ENCODE peak calls at places on chromosome 3, in eight cellular contexts. One of them, this sample, is unnamed.

GRCh38 chr3:63351159-63352007 is 73.3 kb downstream of the SYNPR start:
- DNase-seq in fibroblast of mammary gland: peak; percentile 82
- DNase-seq in heart left ventricle: no peak
- DNase-seq in WERI-Rb-1: peak; percentile 16
- DNase-seq in MG63: no peak
- DNase-seq in left lung: no peak
- DNase-seq in dorsolateral prefrontal cortex: no peak
- DNase-seq in fibroblast of the aortic adventitia: peak; percentile 84
- DNase-seq in this sample: no peak

GRCh38 chr3:45608885-45609284 is 14.3 kb downstream of the LIMD1 start:
- DNase-seq in fibroblast of mammary gland: peak; percentile 55
- DNase-seq in heart left ventricle: no peak
- DNase-seq in WERI-Rb-1: no peak
- DNase-seq in MG63: no peak
- DNase-seq in left lung: no peak
- DNase-seq in dorsolateral prefrontal cortex: no peak
- DNase-seq in fibroblast of the aortic adventitia: peak; percentile 60
- DNase-seq in this sample: no peak

GRCh38 chr3:167684389-167684993 is 30.7 kb upstream of the WDR49 start:
- DNase-seq in fibroblast of mammary gland: peak; percentile 68
- DNase-seq in heart left ventricle: peak; percentile 40
- DNase-seq in WERI-Rb-1: peak; percentile 35
- DNase-seq in MG63: peak; percentile 6
- DNase-seq in left lung: no peak
- DNase-seq in dorsolateral prefrontal cortex: no peak
- DNase-seq in fibroblast of the aortic adventitia: peak; percentile 73
- DNase-seq in this sample: peak; percentile 63

GRCh38 chr3:192207239-192207638 is 520.1 kb downstream of the FGF12 start:
- DNase-seq in fibroblast of mammary gland: no peak
- DNase-seq in heart left ventricle: no peak
- DNase-seq in WERI-Rb-1: no peak
- DNase-seq in MG63: no peak
- DNase-seq in left lung: no peak
- DNase-seq in dorsolateral prefrontal cortex: no peak
- DNase-seq in fibroblast of the aortic adventitia: no peak
- DNase-seq in this sample: no peak

GRCh38 chr3:13575459-13576061 is 26.6 kb downstream of the FBLN2 start:
- DNase-seq in fibroblast of mammary gland: no peak
- DNase-seq in heart left ventricle: peak; percentile 47
- DNase-seq in WERI-Rb-1: no peak
- DNase-seq in MG63: no peak
- DNase-seq in left lung: peak; percentile 45
- DNase-seq in dorsolateral prefrontal cortex: no peak
- DNase-seq in fibroblast of the aortic adventitia: peak; percentile 63
- DNase-seq in this sample: no peak

GRCh38 chr3:22495826-22496225 is 707.3 kb upstream of the UBE2E2 start:
- DNase-seq in fibroblast of mammary gland: no peak
- DNase-seq in heart left ventricle: no peak
- DNase-seq in WERI-Rb-1: no peak
- DNase-seq in MG63: no peak
- DNase-seq in left lung: no peak
- DNase-seq in dorsolateral prefrontal cortex: no peak
- DNase-seq in fibroblast of the aortic adventitia: no peak
- DNase-seq in this sample: no peak

GRCh38 chr3:66639794-66640356 is 139.1 kb upstream of the LRIG1 start:
- DNase-seq in fibroblast of mammary gland: no peak
- DNase-seq in heart left ventricle: no peak
- DNase-seq in WERI-Rb-1: no peak
- DNase-seq in MG63: no peak
- DNase-seq in left lung: no peak
- DNase-seq in dorsolateral prefrontal cortex: no peak
- DNase-seq in fibroblast of the aortic adventitia: no peak
- DNase-seq in this sample: no peak

GRCh38 chr3:13352621-13353131 is 67.4 kb downstream of the NUP210 start:
- DNase-seq in fibroblast of mammary gland: peak; percentile 10
- DNase-seq in heart left ventricle: no peak
- DNase-seq in WERI-Rb-1: no peak
- DNase-seq in MG63: peak; percentile 19
- DNase-seq in left lung: peak; percentile 58
- DNase-seq in dorsolateral prefrontal cortex: no peak
- DNase-seq in fibroblast of the aortic adventitia: no peak
- DNase-seq in this sample: no peak

GRCh38 chr3:150408232-150409124 is at the start of gene TSC22D2:
- DNase-seq in fibroblast of mammary gland: peak; percentile 91
- DNase-seq in heart left ventricle: peak; percentile 93
- DNase-seq in WERI-Rb-1: peak; percentile 94
- DNase-seq in MG63: peak; percentile 97
- DNase-seq in left lung: peak; percentile 99
- DNase-seq in dorsolateral prefrontal cortex: peak; percentile 95
- DNase-seq in fibroblast of the aortic adventitia: peak; percentile 92
- DNase-seq in this sample: peak; percentile 93

GRCh38 chr3:127053979-127054378 is 71.1 kb downstream of the PLXNA1 start:
- DNase-seq in fibroblast of mammary gland: peak; percentile 20
- DNase-seq in heart left ventricle: no peak
- DNase-seq in WERI-Rb-1: no peak
- DNase-seq in MG63: no peak
- DNase-seq in left lung: peak; percentile 30
- DNase-seq in dorsolateral prefrontal cortex: peak; percentile 23
- DNase-seq in fibroblast of the aortic adventitia: no peak
- DNase-seq in this sample: no peak

GRCh38 chr3:129607391-129608068 is 1.1 kb upstream of the PLXND1 start:
- DNase-seq in fibroblast of mammary gland: no peak
- DNase-seq in heart left ventricle: no peak
- DNase-seq in WERI-Rb-1: peak; percentile 72
- DNase-seq in MG63: no peak
- DNase-seq in left lung: no peak
- DNase-seq in dorsolateral prefrontal cortex: no peak
- DNase-seq in fibroblast of the aortic adventitia: no peak
- DNase-seq in this sample: no peak

GRCh38 chr3:156174229-156174847 is 54.0 kb downstream of the KCNAB1 start:
- DNase-seq in fibroblast of mammary gland: peak; percentile 71
- DNase-seq in heart left ventricle: no peak
- DNase-seq in WERI-Rb-1: no peak
- DNase-seq in MG63: no peak
- DNase-seq in left lung: no peak
- DNase-seq in dorsolateral prefrontal cortex: no peak
- DNase-seq in fibroblast of the aortic adventitia: peak; percentile 85
- DNase-seq in this sample: no peak

GRCh38 chr3:49132073-49132436 is 795 bp downstream of the LAMB2 start:
- DNase-seq in fibroblast of mammary gland: no peak
- DNase-seq in heart left ventricle: no peak
- DNase-seq in WERI-Rb-1: no peak
- DNase-seq in MG63: no peak
- DNase-seq in left lung: no peak
- DNase-seq in dorsolateral prefrontal cortex: no peak
- DNase-seq in fibroblast of the aortic adventitia: no peak
- DNase-seq in this sample: no peak
- H3K4me3 ChIP-seq in fibroblast of mammary gland: peak overlapping the region; percentile 88
- H3K4me3 ChIP-seq in heart left ventricle: peak overlapping the region; percentile 77
- H3K4me3 ChIP-seq in WERI-Rb-1: peak overlapping the region; percentile 81
- H3K4me3 ChIP-seq in MG63: peak overlapping the region; percentile 74
- H3K4me3 ChIP-seq in left lung: peak overlapping the region; percentile 73
- H3K4me3 ChIP-seq in dorsolateral prefrontal cortex: peak overlapping the region; percentile 71
- H3K4me3 ChIP-seq in fibroblast of the aortic adventitia: peak overlapping the region; percentile 92
- H3K4me3 ChIP-seq in this sample: peak overlapping the region; percentile 79

GRCh38 chr3:195895900-195896360 is 12.4 kb downstream of the TNK2 start:
- DNase-seq in fibroblast of mammary gland: no peak
- DNase-seq in heart left ventricle: peak; percentile 60
- DNase-seq in WERI-Rb-1: peak; percentile 11
- DNase-seq in MG63: peak; percentile 72
- DNase-seq in left lung: peak; percentile 92
- DNase-seq in dorsolateral prefrontal cortex: peak; percentile 56
- DNase-seq in fibroblast of the aortic adventitia: no peak
- DNase-seq in this sample: peak; percentile 75
- H3K4me3 ChIP-seq in fibroblast of mammary gland: peak overlapping the region; percentile 69
- H3K4me3 ChIP-seq in heart left ventricle: peak overlapping the region; percentile 81
- H3K4me3 ChIP-seq in WERI-Rb-1: peak overlapping the region; percentile 46
- H3K4me3 ChIP-seq in MG63: peak overlapping the region; percentile 70
- H3K4me3 ChIP-seq in left lung: peak overlapping the region; percentile 62
- H3K4me3 ChIP-seq in dorsolateral prefrontal cortex: peak overlapping the region; percentile 93
- H3K4me3 ChIP-seq in fibroblast of the aortic adventitia: peak overlapping the region; percentile 69
- H3K4me3 ChIP-seq in this sample: peak overlapping the region; percentile 77

DNA sequence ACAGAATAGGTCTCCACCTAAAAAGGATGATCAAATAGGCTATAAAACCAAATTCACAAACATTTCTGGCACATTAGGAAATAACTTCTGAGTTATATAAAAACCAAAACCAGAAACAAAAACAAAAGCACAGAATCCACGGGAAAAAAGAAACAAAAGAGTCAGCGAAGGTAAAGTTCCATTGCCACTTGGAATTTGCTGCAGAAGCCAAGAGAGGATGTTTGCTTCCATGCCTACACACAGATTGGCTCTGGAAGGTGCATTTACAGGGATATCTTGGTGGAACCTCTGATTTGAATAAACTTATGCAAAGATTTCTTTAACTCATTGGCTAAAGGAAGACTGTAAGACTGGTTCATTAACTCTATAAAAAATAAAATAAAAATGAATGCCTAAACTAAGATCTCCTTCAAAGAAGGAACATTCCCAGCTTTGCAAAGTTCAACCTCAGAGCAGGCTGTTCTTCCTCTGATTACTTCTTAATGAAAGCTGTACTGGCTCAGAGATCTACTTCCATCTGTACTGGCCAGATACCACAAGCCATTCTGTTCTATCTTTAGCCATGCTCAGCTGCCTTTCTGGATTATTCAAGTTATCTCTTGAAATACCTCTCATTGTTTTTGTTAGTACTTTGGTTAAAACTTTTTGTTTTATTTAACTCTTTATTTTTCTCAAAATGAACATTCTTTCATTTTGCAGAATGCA is 537.5 kb upstream of the CCDC54 start:
- DNase-seq in fibroblast of mammary gland: no peak
- DNase-seq in heart left ventricle: no peak
- DNase-seq in WERI-Rb-1: no peak
- DNase-seq in MG63: no peak
- DNase-seq in left lung: no peak
- DNase-seq in dorsolateral prefrontal cortex: no peak
- DNase-seq in fibroblast of the aortic adventitia: peak; percentile 72
- DNase-seq in this sample: no peak
- H3K4me3 ChIP-seq in fibroblast of mammary gland: no peak overlapping the region
- H3K4me3 ChIP-seq in heart left ventricle: no peak overlapping the region
- H3K4me3 ChIP-seq in WERI-Rb-1: no peak overlapping the region
- H3K4me3 ChIP-seq in MG63: no peak overlapping the region
- H3K4me3 ChIP-seq in left lung: no peak overlapping the region
- H3K4me3 ChIP-seq in dorsolateral prefrontal cortex: no peak overlapping the region
- H3K4me3 ChIP-seq in fibroblast of the aortic adventitia: peak overlapping the region; percentile 45
- H3K4me3 ChIP-seq in this sample: no peak overlapping the region

DNA sequence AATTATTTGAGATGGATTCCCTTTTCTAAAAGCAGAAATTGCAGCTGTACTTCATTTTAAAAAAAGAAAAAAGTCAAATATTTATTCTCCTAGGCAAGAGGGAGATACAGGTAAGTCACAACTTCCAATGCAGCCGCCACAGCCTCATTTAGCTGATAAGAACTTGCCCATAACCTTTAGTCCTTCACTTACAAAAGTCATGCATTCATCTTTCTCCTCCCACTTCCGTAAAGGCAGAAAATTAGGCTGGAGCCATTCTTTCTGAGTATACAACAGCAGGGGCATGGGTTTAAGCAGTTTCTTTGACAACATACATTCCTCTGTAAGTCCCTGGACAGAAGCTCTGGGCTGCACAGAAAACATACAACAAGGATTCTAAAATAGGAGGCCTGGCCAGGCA is 4.3 kb downstream of the SUCLG2 start:
- DNase-seq in fibroblast of mammary gland: no peak
- DNase-seq in heart left ventricle: no peak
- DNase-seq in WERI-Rb-1: no peak
- DNase-seq in MG63: no peak
- DNase-seq in left lung: no peak
- DNase-seq in dorsolateral prefrontal cortex: no peak
- DNase-seq in fibroblast of the aortic adventitia: no peak
- DNase-seq in this sample: no peak
- H3K4me3 ChIP-seq in fibroblast of mammary gland: no peak overlapping the region
- H3K4me3 ChIP-seq in heart left ventricle: no peak overlapping the region
- H3K4me3 ChIP-seq in WERI-Rb-1: no peak overlapping the region
- H3K4me3 ChIP-seq in MG63: no peak overlapping the region
- H3K4me3 ChIP-seq in left lung: no peak overlapping the region
- H3K4me3 ChIP-seq in dorsolateral prefrontal cortex: no peak overlapping the region
- H3K4me3 ChIP-seq in fibroblast of the aortic adventitia: no peak overlapping the region
- H3K4me3 ChIP-seq in this sample: no peak overlapping the region

DNA sequence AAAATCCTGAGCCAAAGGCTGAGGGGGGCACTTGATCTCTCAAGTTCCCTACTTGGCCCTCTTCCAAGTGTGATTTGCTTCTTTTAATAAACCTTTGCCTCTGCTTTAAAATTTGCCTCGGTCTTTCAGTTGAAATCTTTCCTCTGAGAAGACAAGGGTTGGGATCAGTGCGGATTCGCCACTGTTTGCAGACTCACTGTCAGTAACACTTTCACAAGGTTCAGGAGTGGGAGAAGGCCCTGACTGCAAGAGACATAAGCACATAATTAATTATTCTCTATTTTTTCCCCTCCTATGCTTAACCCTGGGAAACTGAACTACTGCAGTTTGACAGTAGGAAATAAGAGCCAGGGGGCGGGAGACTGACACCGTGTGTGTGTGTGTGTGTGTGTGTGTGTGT is 5.7 kb upstream of the ZNF662 start:
- DNase-seq in fibroblast of mammary gland: no peak
- DNase-seq in heart left ventricle: no peak
- DNase-seq in WERI-Rb-1: no peak
- DNase-seq in MG63: no peak
- DNase-seq in left lung: no peak
- DNase-seq in dorsolateral prefrontal cortex: no peak
- DNase-seq in fibroblast of the aortic adventitia: no peak
- DNase-seq in this sample: no peak
- H3K4me3 ChIP-seq in fibroblast of mammary gland: no peak overlapping the region
- H3K4me3 ChIP-seq in heart left ventricle: no peak overlapping the region
- H3K4me3 ChIP-seq in WERI-Rb-1: no peak overlapping the region
- H3K4me3 ChIP-seq in MG63: no peak overlapping the region
- H3K4me3 ChIP-seq in left lung: no peak overlapping the region
- H3K4me3 ChIP-seq in dorsolateral prefrontal cortex: no peak overlapping the region
- H3K4me3 ChIP-seq in fibroblast of the aortic adventitia: no peak overlapping the region
- H3K4me3 ChIP-seq in this sample: no peak overlapping the region

GRCh38 chr3:33644598-33644997 is 73.5 kb downstream of the CLASP2 start:
- DNase-seq in fibroblast of mammary gland: no peak
- DNase-seq in heart left ventricle: no peak
- DNase-seq in WERI-Rb-1: no peak
- DNase-seq in MG63: no peak
- DNase-seq in left lung: no peak
- DNase-seq in dorsolateral prefrontal cortex: no peak
- DNase-seq in fibroblast of the aortic adventitia: no peak
- DNase-seq in this sample: no peak
- H3K4me3 ChIP-seq in fibroblast of mammary gland: no peak overlapping the region
- H3K4me3 ChIP-seq in heart left ventricle: no peak overlapping the region
- H3K4me3 ChIP-seq in WERI-Rb-1: no peak overlapping the region
- H3K4me3 ChIP-seq in MG63: no peak overlapping the region
- H3K4me3 ChIP-seq in left lung: no peak overlapping the region
- H3K4me3 ChIP-seq in dorsolateral prefrontal cortex: peak overlapping the region; percentile 57
- H3K4me3 ChIP-seq in fibroblast of the aortic adventitia: no peak overlapping the region
- H3K4me3 ChIP-seq in this sample: peak overlapping the region; percentile 47